ENCODE peak calls at places on chromosomes 12 and 14, in nine cellular contexts. One of them, this sample, is unnamed.

GRCh38 chr12:53424626-53425514 is 1.2 kb downstream of the AMHR2 start:
- DNase-seq in HEK293T: no peak
- DNase-seq in stimulated activated CD4-positive, alpha-beta T cell treated with anti-CD3 and anti-CD28 coated beads, TNF-alpha, amount 100 ng/mL, for 24 hours: no peak
- DNase-seq in hypothalamus: no peak
- DNase-seq in spleen: peak
- DNase-seq in NAMALWA: no peak
- DNase-seq in RKO: no peak
- DNase-seq in midbrain: no peak
- DNase-seq in smooth muscle cell of the brain vasculature: no peak
- DNase-seq in this sample: no peak

GRCh38 chr12:116879509-116880212 is 1.6 kb downstream of the HRK start:
- DNase-seq in HEK293T: peak
- DNase-seq in midbrain: no peak
- DNase-seq in stimulated activated CD4-positive, alpha-beta T cell treated with anti-CD3 and anti-CD28 coated beads, TNF-alpha, amount 100 ng/mL, for 24 hours: no peak
- DNase-seq in NAMALWA: peak
- DNase-seq in smooth muscle cell of the brain vasculature: no peak
- DNase-seq in RKO: no peak
- DNase-seq in spleen: peak
- DNase-seq in hypothalamus: no peak
- DNase-seq in this sample: no peak

GRCh38 chr14:68014771-68015170 is 195.2 kb downstream of the RAD51B start:
- DNase-seq in NAMALWA: no peak
- DNase-seq in RKO: no peak
- DNase-seq in hypothalamus: no peak
- DNase-seq in HEK293T: no peak
- DNase-seq in spleen: no peak
- DNase-seq in midbrain: no peak
- DNase-seq in stimulated activated CD4-positive, alpha-beta T cell treated with anti-CD3 and anti-CD28 coated beads, TNF-alpha, amount 100 ng/mL, for 24 hours: no peak
- DNase-seq in smooth muscle cell of the brain vasculature: no peak
- DNase-seq in this sample: no peak

GRCh38 chr12:59657266-59657665 is 61.4 kb downstream of the SLC16A7 start:
- DNase-seq in hypothalamus: no peak
- DNase-seq in spleen: no peak
- DNase-seq in stimulated activated CD4-positive, alpha-beta T cell treated with anti-CD3 and anti-CD28 coated beads, TNF-alpha, amount 100 ng/mL, for 24 hours: no peak
- DNase-seq in NAMALWA: no peak
- DNase-seq in smooth muscle cell of the brain vasculature: no peak
- DNase-seq in HEK293T: no peak
- DNase-seq in midbrain: no peak
- DNase-seq in RKO: no peak
- DNase-seq in this sample: no peak

GRCh38 chr12:32896438-32897275 is at the start of gene PKP2:
- DNase-seq in HEK293T: peak
- DNase-seq in spleen: peak
- DNase-seq in NAMALWA: no peak
- DNase-seq in stimulated activated CD4-positive, alpha-beta T cell treated with anti-CD3 and anti-CD28 coated beads, TNF-alpha, amount 100 ng/mL, for 24 hours: no peak
- DNase-seq in smooth muscle cell of the brain vasculature: no peak
- DNase-seq in RKO: peak
- DNase-seq in midbrain: peak
- DNase-seq in hypothalamus: peak
- DNase-seq in this sample: no peak

GRCh38 chr14:95519699-95520098 is 3.2 kb upstream of the SYNE3 start:
- DNase-seq in smooth muscle cell of the brain vasculature: no peak
- DNase-seq in hypothalamus: no peak
- DNase-seq in midbrain: no peak
- DNase-seq in HEK293T: no peak
- DNase-seq in stimulated activated CD4-positive, alpha-beta T cell treated with anti-CD3 and anti-CD28 coated beads, TNF-alpha, amount 100 ng/mL, for 24 hours: peak
- DNase-seq in spleen: peak
- DNase-seq in RKO: no peak
- DNase-seq in NAMALWA: peak
- DNase-seq in this sample: no peak

GRCh38 chr14:37172024-37172869 is at the start of gene SLC25A21:
- DNase-seq in stimulated activated CD4-positive, alpha-beta T cell treated with anti-CD3 and anti-CD28 coated beads, TNF-alpha, amount 100 ng/mL, for 24 hours: peak
- DNase-seq in smooth muscle cell of the brain vasculature: peak
- DNase-seq in spleen: peak
- DNase-seq in midbrain: peak
- DNase-seq in HEK293T: peak
- DNase-seq in NAMALWA: no peak
- DNase-seq in hypothalamus: peak
- DNase-seq in RKO: peak
- DNase-seq in this sample: no peak

GRCh38 chr14:101789222-101789621 is 27.7 kb downstream of the PPP2R5C start:
- DNase-seq in hypothalamus: no peak
- DNase-seq in smooth muscle cell of the brain vasculature: no peak
- DNase-seq in spleen: no peak
- DNase-seq in stimulated activated CD4-positive, alpha-beta T cell treated with anti-CD3 and anti-CD28 coated beads, TNF-alpha, amount 100 ng/mL, for 24 hours: no peak
- DNase-seq in NAMALWA: no peak
- DNase-seq in midbrain: no peak
- DNase-seq in HEK293T: no peak
- DNase-seq in RKO: no peak
- DNase-seq in this sample: no peak

GRCh38 chr12:21773263-21773741 is 1.2 kb downstream of the KCNJ8 start:
- DNase-seq in smooth muscle cell of the brain vasculature: no peak
- DNase-seq in spleen: no peak
- DNase-seq in NAMALWA: peak
- DNase-seq in RKO: no peak
- DNase-seq in midbrain: no peak
- DNase-seq in HEK293T: peak
- DNase-seq in stimulated activated CD4-positive, alpha-beta T cell treated with anti-CD3 and anti-CD28 coated beads, TNF-alpha, amount 100 ng/mL, for 24 hours: no peak
- DNase-seq in hypothalamus: peak
- DNase-seq in this sample: no peak

GRCh38 chr14:92971601-92972180 is 48.7 kb downstream of the CHGA start:
- DNase-seq in HEK293T: no peak
- DNase-seq in hypothalamus: no peak
- DNase-seq in stimulated activated CD4-positive, alpha-beta T cell treated with anti-CD3 and anti-CD28 coated beads, TNF-alpha, amount 100 ng/mL, for 24 hours: no peak
- DNase-seq in RKO: no peak
- DNase-seq in spleen: peak
- DNase-seq in NAMALWA: no peak
- DNase-seq in smooth muscle cell of the brain vasculature: no peak
- DNase-seq in midbrain: no peak
- DNase-seq in this sample: no peak

GRCh38 chr12:115223322-115223721 is 539.3 kb upstream of the TBX3 start:
- DNase-seq in RKO: no peak
- DNase-seq in smooth muscle cell of the brain vasculature: peak
- DNase-seq in stimulated activated CD4-positive, alpha-beta T cell treated with anti-CD3 and anti-CD28 coated beads, TNF-alpha, amount 100 ng/mL, for 24 hours: no peak
- DNase-seq in NAMALWA: no peak
- DNase-seq in spleen: no peak
- DNase-seq in midbrain: no peak
- DNase-seq in hypothalamus: no peak
- DNase-seq in HEK293T: no peak
- DNase-seq in this sample: no peak

GRCh38 chr14:76551906-76552305 is 176.0 kb downstream of the ESRRB start:
- DNase-seq in smooth muscle cell of the brain vasculature: no peak
- DNase-seq in RKO: no peak
- DNase-seq in spleen: no peak
- DNase-seq in hypothalamus: no peak
- DNase-seq in NAMALWA: no peak
- DNase-seq in midbrain: no peak
- DNase-seq in HEK293T: no peak
- DNase-seq in stimulated activated CD4-positive, alpha-beta T cell treated with anti-CD3 and anti-CD28 coated beads, TNF-alpha, amount 100 ng/mL, for 24 hours: no peak
- DNase-seq in this sample: no peak

GRCh38 chr12:63846249-63846967 is 1.9 kb downstream of the SRGAP1 start:
- DNase-seq in smooth muscle cell of the brain vasculature: no peak
- DNase-seq in spleen: no peak
- DNase-seq in NAMALWA: no peak
- DNase-seq in stimulated activated CD4-positive, alpha-beta T cell treated with anti-CD3 and anti-CD28 coated beads, TNF-alpha, amount 100 ng/mL, for 24 hours: no peak
- DNase-seq in RKO: no peak
- DNase-seq in HEK293T: no peak
- DNase-seq in midbrain: no peak
- DNase-seq in hypothalamus: no peak
- DNase-seq in this sample: no peak

GRCh38 chr14:59631237-59631636 is 54.6 kb upstream of the CCDC175 start:
- DNase-seq in spleen: no peak
- DNase-seq in stimulated activated CD4-positive, alpha-beta T cell treated with anti-CD3 and anti-CD28 coated beads, TNF-alpha, amount 100 ng/mL, for 24 hours: no peak
- DNase-seq in NAMALWA: peak
- DNase-seq in midbrain: no peak
- DNase-seq in HEK293T: peak
- DNase-seq in hypothalamus: no peak
- DNase-seq in RKO: no peak
- DNase-seq in smooth muscle cell of the brain vasculature: no peak
- DNase-seq in this sample: no peak

GRCh38 chr14:26766726-26767125 is 168.9 kb upstream of the NOVA1 start:
- DNase-seq in NAMALWA: no peak
- DNase-seq in stimulated activated CD4-positive, alpha-beta T cell treated with anti-CD3 and anti-CD28 coated beads, TNF-alpha, amount 100 ng/mL, for 24 hours: no peak
- DNase-seq in spleen: no peak
- DNase-seq in RKO: no peak
- DNase-seq in HEK293T: no peak
- DNase-seq in midbrain: no peak
- DNase-seq in hypothalamus: no peak
- DNase-seq in smooth muscle cell of the brain vasculature: no peak
- DNase-seq in this sample: no peak

GRCh38 chr14:44462372-44462771 is 44.7 kb downstream of the FSCB start:
- DNase-seq in midbrain: no peak
- DNase-seq in HEK293T: no peak
- DNase-seq in stimulated activated CD4-positive, alpha-beta T cell treated with anti-CD3 and anti-CD28 coated beads, TNF-alpha, amount 100 ng/mL, for 24 hours: no peak
- DNase-seq in spleen: no peak
- DNase-seq in NAMALWA: no peak
- DNase-seq in hypothalamus: no peak
- DNase-seq in RKO: no peak
- DNase-seq in smooth muscle cell of the brain vasculature: no peak
- DNase-seq in this sample: no peak

GRCh38 chr14:37864861-37865718 is 269.7 kb downstream of the TTC6 start:
- DNase-seq in NAMALWA: no peak
- DNase-seq in midbrain: no peak
- DNase-seq in stimulated activated CD4-positive, alpha-beta T cell treated with anti-CD3 and anti-CD28 coated beads, TNF-alpha, amount 100 ng/mL, for 24 hours: no peak
- DNase-seq in HEK293T: no peak
- DNase-seq in smooth muscle cell of the brain vasculature: no peak
- DNase-seq in spleen: no peak
- DNase-seq in hypothalamus: no peak
- DNase-seq in RKO: peak
- DNase-seq in this sample: no peak

GRCh38 chr12:2233034-2233433 is 180.2 kb downstream of the CACNA1C start:
- DNase-seq in spleen: no peak
- DNase-seq in HEK293T: no peak
- DNase-seq in smooth muscle cell of the brain vasculature: no peak
- DNase-seq in NAMALWA: no peak
- DNase-seq in stimulated activated CD4-positive, alpha-beta T cell treated with anti-CD3 and anti-CD28 coated beads, TNF-alpha, amount 100 ng/mL, for 24 hours: no peak
- DNase-seq in midbrain: no peak
- DNase-seq in RKO: peak
- DNase-seq in hypothalamus: no peak
- DNase-seq in this sample: no peak

GRCh38 chr12:81296556-81297305 is 218.9 kb downstream of the ACSS3 start:
- DNase-seq in spleen: no peak
- DNase-seq in RKO: peak
- DNase-seq in smooth muscle cell of the brain vasculature: peak
- DNase-seq in stimulated activated CD4-positive, alpha-beta T cell treated with anti-CD3 and anti-CD28 coated beads, TNF-alpha, amount 100 ng/mL, for 24 hours: no peak
- DNase-seq in HEK293T: no peak
- DNase-seq in hypothalamus: no peak
- DNase-seq in NAMALWA: no peak
- DNase-seq in midbrain: no peak
- DNase-seq in this sample: no peak

GRCh38 chr12:132807295-132808222 is 21.1 kb downstream of the GOLGA3 start:
- DNase-seq in hypothalamus: no peak
- DNase-seq in spleen: no peak
- DNase-seq in NAMALWA: no peak
- DNase-seq in stimulated activated CD4-positive, alpha-beta T cell treated with anti-CD3 and anti-CD28 coated beads, TNF-alpha, amount 100 ng/mL, for 24 hours: no peak
- DNase-seq in smooth muscle cell of the brain vasculature: no peak
- DNase-seq in RKO: no peak
- DNase-seq in HEK293T: peak
- DNase-seq in midbrain: no peak
- DNase-seq in this sample: no peak

GRCh38 chr14:50816419-50817047 is 14.4 kb downstream of the NIN start:
- DNase-seq in HEK293T: no peak
- DNase-seq in hypothalamus: no peak
- DNase-seq in NAMALWA: no peak
- DNase-seq in smooth muscle cell of the brain vasculature: no peak
- DNase-seq in spleen: no peak
- DNase-seq in RKO: no peak
- DNase-seq in midbrain: no peak
- DNase-seq in stimulated activated CD4-positive, alpha-beta T cell treated with anti-CD3 and anti-CD28 coated beads, TNF-alpha, amount 100 ng/mL, for 24 hours: no peak
- DNase-seq in this sample: no peak

GRCh38 chr12:43285248-43285647 is 266.8 kb downstream of the ADAMTS20 start:
- DNase-seq in RKO: no peak
- DNase-seq in spleen: no peak
- DNase-seq in HEK293T: no peak
- DNase-seq in stimulated activated CD4-positive, alpha-beta T cell treated with anti-CD3 and anti-CD28 coated beads, TNF-alpha, amount 100 ng/mL, for 24 hours: no peak
- DNase-seq in smooth muscle cell of the brain vasculature: peak
- DNase-seq in hypothalamus: no peak
- DNase-seq in NAMALWA: no peak
- DNase-seq in midbrain: no peak
- DNase-seq in this sample: no peak

GRCh38 chr12:81797100-81797499 is 38.0 kb upstream of the PPFIA2 start:
- DNase-seq in NAMALWA: peak
- DNase-seq in HEK293T: peak
- DNase-seq in hypothalamus: no peak
- DNase-seq in midbrain: no peak
- DNase-seq in RKO: peak
- DNase-seq in spleen: no peak
- DNase-seq in stimulated activated CD4-positive, alpha-beta T cell treated with anti-CD3 and anti-CD28 coated beads, TNF-alpha, amount 100 ng/mL, for 24 hours: no peak
- DNase-seq in smooth muscle cell of the brain vasculature: no peak
- DNase-seq in this sample: no peak

GRCh38 chr12:111304642-111305071 is 64.2 kb downstream of the PHETA1 start:
- DNase-seq in spleen: no peak
- DNase-seq in NAMALWA: peak
- DNase-seq in RKO: peak
- DNase-seq in stimulated activated CD4-positive, alpha-beta T cell treated with anti-CD3 and anti-CD28 coated beads, TNF-alpha, amount 100 ng/mL, for 24 hours: peak
- DNase-seq in midbrain: no peak
- DNase-seq in smooth muscle cell of the brain vasculature: no peak
- DNase-seq in HEK293T: peak
- DNase-seq in hypothalamus: no peak
- DNase-seq in this sample: no peak

GRCh38 chr12:50734409-50735263 is 29.3 kb upstream of the ATF1 start:
- DNase-seq in midbrain: peak
- DNase-seq in NAMALWA: peak
- DNase-seq in hypothalamus: no peak
- DNase-seq in smooth muscle cell of the brain vasculature: peak
- DNase-seq in HEK293T: peak
- DNase-seq in stimulated activated CD4-positive, alpha-beta T cell treated with anti-CD3 and anti-CD28 coated beads, TNF-alpha, amount 100 ng/mL, for 24 hours: no peak
- DNase-seq in RKO: peak
- DNase-seq in spleen: no peak
- DNase-seq in this sample: no peak

GRCh38 chr14:77040995-77041744 is 12.7 kb upstream of the IRF2BPL start:
- DNase-seq in smooth muscle cell of the brain vasculature: no peak
- DNase-seq in NAMALWA: no peak
- DNase-seq in HEK293T: no peak
- DNase-seq in spleen: no peak
- DNase-seq in hypothalamus: no peak
- DNase-seq in RKO: no peak
- DNase-seq in midbrain: peak
- DNase-seq in stimulated activated CD4-positive, alpha-beta T cell treated with anti-CD3 and anti-CD28 coated beads, TNF-alpha, amount 100 ng/mL, for 24 hours: peak
- DNase-seq in this sample: no peak

GRCh38 chr14:105249175-105250007 is 1.1 kb downstream of the BTBD6 start:
- DNase-seq in spleen: no peak
- DNase-seq in midbrain: peak
- DNase-seq in NAMALWA: no peak
- DNase-seq in stimulated activated CD4-positive, alpha-beta T cell treated with anti-CD3 and anti-CD28 coated beads, TNF-alpha, amount 100 ng/mL, for 24 hours: no peak
- DNase-seq in hypothalamus: no peak
- DNase-seq in RKO: peak
- DNase-seq in smooth muscle cell of the brain vasculature: no peak
- DNase-seq in HEK293T: peak
- DNase-seq in this sample: no peak

GRCh38 chr14:38808734-38809455 is 294.1 kb downstream of the SEC23A start:
- DNase-seq in smooth muscle cell of the brain vasculature: no peak
- DNase-seq in stimulated activated CD4-positive, alpha-beta T cell treated with anti-CD3 and anti-CD28 coated beads, TNF-alpha, amount 100 ng/mL, for 24 hours: no peak
- DNase-seq in hypothalamus: no peak
- DNase-seq in spleen: no peak
- DNase-seq in midbrain: no peak
- DNase-seq in RKO: no peak
- DNase-seq in HEK293T: no peak
- DNase-seq in NAMALWA: peak
- DNase-seq in this sample: no peak